ENCODE peak calls at places on chromosomes 4 and X, in nine cellular contexts. N is GM23248, R is HCT116, F is hepatocyte, J is OCI-LY7, C is MM.1S, H is GM23338, M is PC-3, E is SK-N-SH. O is an unnamed sample. For H3K36me3, the result is how much of the 10 kb centered on the place peaks cover.

GRCh38 chr4:8280158-8280875 is 10.8 kb downstream of the HTRA3 start:
- DNase-seq in R (no peak), C (no peak), H (no peak), J (no peak), M (no peak), N (no peak), F (no peak), E (no peak), O (no peak)

GRCh38 chr4:144967161-144967560 is 130.8 kb downstream of the ANAPC10 start:
- DNase-seq in C (peak), F (no peak), J (no peak), E (no peak), H (no peak), M (peak), N (no peak), R (no peak), O (no peak)

GRCh38 chr4:3630136-3630933 is 98.1 kb upstream of the LRPAP1 start:
- DNase-seq in J (no peak), M (no peak), H (no peak), E (no peak), N (no peak), C (no peak), R (no peak), F (no peak), O (no peak)

GRCh38 chrX:70527053-70527452 is 82.4 kb downstream of the DLG3 start:
- DNase-seq in E (no peak), C (no peak), J (no peak), N (no peak), H (no peak), M (no peak), F (no peak), R (no peak), O (no peak)

GRCh38 chr4:27506401-27506800 is 645.8 kb downstream of the STIM2 start:
- DNase-seq in F (no peak), J (no peak), H (no peak), R (no peak), N (no peak), E (no peak), M (no peak), C (peak), O (no peak)

GRCh38 chr4:183300660-183301059 is 19.4 kb downstream of the CLDN22 start:
- DNase-seq in R (no peak), H (no peak), E (no peak), J (no peak), N (no peak), F (no peak), M (peak), C (no peak), O (no peak)

GRCh38 chrX:50962156-50962555 is 51.6 kb downstream of the BMP15 start:
- DNase-seq in E (no peak), F (no peak), H (no peak), R (no peak), C (no peak), J (no peak), N (no peak), M (no peak), O (no peak)

GRCh38 chrX:69077895-69078455 is 87.3 kb downstream of the PJA1 start:
- DNase-seq in J (no peak), N (no peak), F (no peak), E (no peak), C (no peak), H (no peak), M (no peak), R (no peak), O (no peak)

DNA sequence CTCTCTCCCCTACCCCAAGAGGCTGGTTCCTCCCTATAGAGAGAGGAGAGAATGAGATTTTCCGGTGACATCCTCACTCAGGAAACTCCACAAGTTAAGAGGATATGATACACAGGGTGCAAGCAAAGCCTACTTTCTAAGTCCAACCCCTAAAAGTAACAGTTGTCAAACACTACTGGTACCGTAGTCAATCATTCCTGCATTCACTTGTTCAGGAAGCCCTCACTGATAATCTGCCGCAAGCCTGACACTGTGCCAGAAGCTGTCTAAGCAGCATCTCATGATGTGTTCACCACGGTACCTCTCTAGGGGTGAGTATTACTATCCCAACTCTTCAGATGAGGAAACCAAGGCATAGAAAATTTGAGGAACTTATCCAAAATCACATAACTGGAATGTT is 41.6 kb downstream of the KDR start:
- DNase-seq in N (no peak), H (no peak), C (no peak), M (no peak), E (no peak), F (no peak), R (no peak), J (no peak), O (no peak)
- H3K36me3 ChIP-seq in N (under half), H (half or more), C (under half), M (under half), E (under half), F (under half), R (under half), J (under half), O (under half)

DNA sequence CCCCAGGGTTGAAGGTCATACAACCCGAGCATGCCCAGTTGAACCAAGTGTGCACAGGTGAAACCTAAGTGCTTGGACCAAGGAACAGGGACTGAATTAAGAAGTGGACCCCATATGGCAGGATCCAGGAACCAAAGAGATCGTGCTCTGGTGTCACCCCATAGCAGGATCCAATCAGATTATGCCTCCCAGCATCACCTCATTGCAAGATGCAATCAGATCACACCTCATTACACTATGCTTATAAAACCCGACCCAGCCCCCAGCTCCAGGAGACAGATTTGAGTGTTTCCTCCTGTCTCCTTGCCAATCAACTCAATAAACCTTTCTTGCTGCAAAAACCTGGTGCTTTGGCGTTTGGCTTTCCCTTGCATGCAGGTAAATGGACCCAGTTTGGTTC is 37.6 kb downstream of the EFHC2 start:
- DNase-seq in E (no peak), F (peak), C (no peak), J (no peak), H (no peak), N (no peak), M (no peak), R (no peak), O (no peak)
- H3K27ac ChIP-seq in E (no peak), F (peak), C (no peak), J (no peak), H (no peak), N (no peak), M (peak), R (no peak), O (no peak)

GRCh38 chr4:138573246-138573645 is 331.1 kb upstream of the SLC7A11 start:
- DNase-seq in J (no peak), R (no peak), E (no peak), F (no peak), M (no peak), H (no peak), C (no peak), N (peak), O (no peak)

GRCh38 chr4:138576684-138577083 is 334.5 kb upstream of the SLC7A11 start:
- DNase-seq in R (peak), C (peak), N (peak), F (peak), H (peak), M (peak), J (peak), E (no peak), O (peak)

GRCh38 chr4:138572007-138572406 is 329.9 kb upstream of the SLC7A11 start:
- DNase-seq in N (peak), H (no peak), C (no peak), E (no peak), J (no peak), M (no peak), R (no peak), F (no peak), O (no peak)

GRCh38 chr4:138579146-138579545 is 337.0 kb upstream of the SLC7A11 start:
- DNase-seq in C (no peak), R (no peak), M (no peak), H (no peak), E (no peak), N (no peak), J (no peak), F (no peak), O (no peak)

DNA sequence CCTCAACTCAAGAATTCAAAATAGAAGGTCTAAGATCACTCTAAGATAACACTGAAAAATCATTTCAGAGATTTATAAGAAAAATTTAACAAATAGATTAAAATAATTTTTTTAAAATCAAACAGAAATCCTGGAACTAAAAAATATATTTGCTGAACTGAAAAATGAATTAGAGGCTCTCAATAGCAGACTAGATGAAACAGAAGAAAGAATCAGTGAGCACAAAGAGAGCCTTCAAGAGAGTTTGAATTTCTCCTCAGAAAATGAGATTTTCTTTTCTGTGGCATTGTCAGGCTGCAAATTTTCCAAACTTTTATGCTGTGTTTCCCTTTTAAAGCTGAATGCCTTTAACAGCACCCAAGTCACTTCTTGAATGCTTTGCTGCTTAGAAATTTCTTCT is 335.0 kb upstream of the SLC7A11 start:
- DNase-seq in M (no peak), N (no peak), R (no peak), E (no peak), F (no peak), C (no peak), J (no peak), H (no peak), O (no peak)
- TF ChIP-seq EZH2phosphoT487 in M (no peak), N (no peak), R (no peak), E (no peak), F (no peak), C (no peak), J (no peak), H (no peak), O (no peak)

GRCh38 chr4:84681488-84682274 is 98.8 kb downstream of the CDS1 start:
- DNase-seq in M (peak), H (no peak), N (peak), E (no peak), R (no peak), F (peak), C (peak), J (no peak), O (peak)

GRCh38 chr4:84683486-84683885 is 100.6 kb downstream of the CDS1 start:
- DNase-seq in F (no peak), C (no peak), M (no peak), N (no peak), H (no peak), R (no peak), J (no peak), E (no peak), O (no peak)

GRCh38 chr4:84685105-84685504 is 102.2 kb downstream of the CDS1 start:
- DNase-seq in H (no peak), M (no peak), R (no peak), N (no peak), F (no peak), C (no peak), E (no peak), J (no peak), O (no peak)

GRCh38 chr4:84683065-84683464 is 100.1 kb downstream of the CDS1 start:
- DNase-seq in N (no peak), M (no peak), F (no peak), E (no peak), C (no peak), R (no peak), H (no peak), J (no peak), O (no peak)

DNA sequence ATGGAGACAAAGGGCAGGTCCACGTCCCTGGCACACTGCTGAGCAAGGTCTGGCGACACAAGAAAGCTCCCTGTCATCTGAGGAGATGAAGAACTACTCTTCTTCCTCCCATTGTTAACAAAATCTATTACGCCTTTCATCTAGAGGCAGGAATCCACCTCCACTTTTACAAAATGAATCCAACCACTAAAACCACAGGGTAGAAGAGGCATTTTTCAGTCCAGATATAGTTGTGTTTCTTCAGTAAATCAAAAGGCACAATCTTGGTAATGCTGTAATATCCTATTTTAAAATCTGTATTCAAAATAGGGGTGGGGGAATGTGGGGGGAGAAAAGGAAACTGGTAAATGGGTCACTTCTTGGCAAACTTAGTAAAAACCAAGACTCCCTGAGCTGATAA is 101.4 kb downstream of the CDS1 start:
- DNase-seq in J (no peak), E (no peak), C (no peak), M (no peak), H (no peak), F (no peak), N (no peak), R (no peak), O (no peak)
- H3K36me3 ChIP-seq in J (under half), E (half or more), C (under half), M (under half), H (under half), F (under half), N (under half), R (under half), O (under half)

GRCh38 chr4:118981171-118981838 is 92.7 kb downstream of the SYNPO2 start:
- DNase-seq in E (no peak), M (no peak), F (no peak), R (no peak), N (peak), C (no peak), H (peak), J (no peak), O (peak)
- H3K27ac ChIP-seq in E (no peak), M (no peak), F (no peak), R (no peak), N (peak), C (no peak), H (no peak), J (no peak), O (no peak)

DNA sequence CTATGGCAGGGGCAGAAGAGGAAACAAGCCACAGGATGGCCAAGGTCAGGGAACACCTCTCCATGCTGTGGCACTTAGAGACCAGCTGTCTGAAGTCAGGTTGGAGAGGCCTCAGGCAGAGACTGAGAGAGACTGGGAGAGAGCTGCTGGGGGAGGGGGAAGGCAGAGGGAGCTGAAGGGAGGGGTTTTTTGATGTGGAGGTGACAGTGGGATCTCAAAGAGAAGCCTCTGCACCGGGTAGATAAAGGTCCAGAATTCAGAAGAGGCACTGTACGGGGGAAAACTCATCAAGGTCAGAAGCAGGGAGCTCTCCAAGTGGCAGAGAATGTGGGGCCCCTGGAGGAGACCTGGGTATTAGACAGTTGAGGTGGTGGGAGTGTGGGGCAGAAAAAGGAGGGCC is 41.6 kb upstream of the HMGB3 start:
- DNase-seq in H (no peak), C (no peak), E (no peak), N (no peak), R (no peak), J (no peak), M (no peak), F (no peak), O (no peak)
- TF ChIP-seq EZH2phosphoT487 in H (no peak), C (no peak), E (no peak), N (no peak), R (no peak), J (no peak), M (no peak), F (no peak), O (no peak)

O was measured in neural progenitor cell.